ENCODE peak calls at places on chromosomes 7 and 10, in six cellular contexts. One of them, this sample, is unnamed.

GRCh38 chr10:113424984-113425383 is 127.9 kb upstream of the HABP2 start:
- DNase-seq in KG1: no peak
- DNase-seq in cardiac septum: no peak
- DNase-seq in activated naive CD8-positive, alpha-beta T cell treated with anti-CD3 and anti-CD28 coated beads, Interleukin-2, amount 50 U/mL, for 24 hours: no peak
- DNase-seq in fibroblast of the aortic adventitia: no peak
- DNase-seq in cardiac fibroblast: no peak
- DNase-seq in this sample: no peak

GRCh38 chr7:3408814-3409595 is 108.0 kb downstream of the SDK1 start:
- DNase-seq in KG1: no peak
- DNase-seq in cardiac fibroblast: no peak
- DNase-seq in cardiac septum: no peak
- DNase-seq in activated naive CD8-positive, alpha-beta T cell treated with anti-CD3 and anti-CD28 coated beads, Interleukin-2, amount 50 U/mL, for 24 hours: no peak
- DNase-seq in fibroblast of the aortic adventitia: no peak
- DNase-seq in this sample: no peak

GRCh38 chr10:76297787-76298281 is 866.4 kb downstream of the LRMDA start:
- DNase-seq in KG1: no peak
- DNase-seq in cardiac fibroblast: no peak
- DNase-seq in fibroblast of the aortic adventitia: no peak
- DNase-seq in cardiac septum: no peak
- DNase-seq in activated naive CD8-positive, alpha-beta T cell treated with anti-CD3 and anti-CD28 coated beads, Interleukin-2, amount 50 U/mL, for 24 hours: no peak
- DNase-seq in this sample: no peak

GRCh38 chr10:110706690-110707098 is 62.6 kb downstream of the RBM20 start:
- DNase-seq in fibroblast of the aortic adventitia: peak
- DNase-seq in KG1: no peak
- DNase-seq in cardiac septum: no peak
- DNase-seq in activated naive CD8-positive, alpha-beta T cell treated with anti-CD3 and anti-CD28 coated beads, Interleukin-2, amount 50 U/mL, for 24 hours: no peak
- DNase-seq in cardiac fibroblast: peak
- DNase-seq in this sample: peak

GRCh38 chr7:95840953-95841950 is 68.9 kb downstream of the DYNC1I1 start:
- DNase-seq in KG1: no peak
- DNase-seq in fibroblast of the aortic adventitia: no peak
- DNase-seq in cardiac fibroblast: peak
- DNase-seq in cardiac septum: no peak
- DNase-seq in activated naive CD8-positive, alpha-beta T cell treated with anti-CD3 and anti-CD28 coated beads, Interleukin-2, amount 50 U/mL, for 24 hours: no peak
- DNase-seq in this sample: no peak

GRCh38 chr10:77939561-77940001 is 13.0 kb upstream of the DLG5 start:
- DNase-seq in activated naive CD8-positive, alpha-beta T cell treated with anti-CD3 and anti-CD28 coated beads, Interleukin-2, amount 50 U/mL, for 24 hours: no peak
- DNase-seq in KG1: no peak
- DNase-seq in fibroblast of the aortic adventitia: peak
- DNase-seq in cardiac fibroblast: peak
- DNase-seq in cardiac septum: no peak
- DNase-seq in this sample: peak

GRCh38 chr7:95874129-95874528 is 101.8 kb downstream of the DYNC1I1 start:
- DNase-seq in cardiac septum: no peak
- DNase-seq in fibroblast of the aortic adventitia: no peak
- DNase-seq in activated naive CD8-positive, alpha-beta T cell treated with anti-CD3 and anti-CD28 coated beads, Interleukin-2, amount 50 U/mL, for 24 hours: no peak
- DNase-seq in KG1: no peak
- DNase-seq in cardiac fibroblast: no peak
- DNase-seq in this sample: no peak

GRCh38 chr10:24385776-24386175 is 176.8 kb downstream of the KIAA1217 start:
- DNase-seq in KG1: no peak
- DNase-seq in cardiac septum: no peak
- DNase-seq in cardiac fibroblast: peak
- DNase-seq in activated naive CD8-positive, alpha-beta T cell treated with anti-CD3 and anti-CD28 coated beads, Interleukin-2, amount 50 U/mL, for 24 hours: no peak
- DNase-seq in fibroblast of the aortic adventitia: peak
- DNase-seq in this sample: peak

GRCh38 chr10:16809074-16809718 is 8.0 kb downstream of the RSU1 start:
- DNase-seq in cardiac septum: no peak
- DNase-seq in activated naive CD8-positive, alpha-beta T cell treated with anti-CD3 and anti-CD28 coated beads, Interleukin-2, amount 50 U/mL, for 24 hours: peak
- DNase-seq in fibroblast of the aortic adventitia: peak
- DNase-seq in KG1: no peak
- DNase-seq in cardiac fibroblast: peak
- DNase-seq in this sample: no peak

GRCh38 chr7:134121632-134122139 is 5.5 kb upstream of the LRGUK start:
- DNase-seq in fibroblast of the aortic adventitia: no peak
- DNase-seq in cardiac fibroblast: no peak
- DNase-seq in cardiac septum: no peak
- DNase-seq in KG1: no peak
- DNase-seq in activated naive CD8-positive, alpha-beta T cell treated with anti-CD3 and anti-CD28 coated beads, Interleukin-2, amount 50 U/mL, for 24 hours: no peak
- DNase-seq in this sample: no peak

GRCh38 chr10:317219-317868 is 182.1 kb downstream of the ZMYND11 start:
- DNase-seq in activated naive CD8-positive, alpha-beta T cell treated with anti-CD3 and anti-CD28 coated beads, Interleukin-2, amount 50 U/mL, for 24 hours: peak
- DNase-seq in cardiac fibroblast: peak
- DNase-seq in fibroblast of the aortic adventitia: peak
- DNase-seq in KG1: no peak
- DNase-seq in cardiac septum: peak
- DNase-seq in this sample: no peak

GRCh38 chr10:49282879-49283321 is 16.1 kb upstream of the C10orf71 start:
- DNase-seq in cardiac septum: peak
- DNase-seq in activated naive CD8-positive, alpha-beta T cell treated with anti-CD3 and anti-CD28 coated beads, Interleukin-2, amount 50 U/mL, for 24 hours: no peak
- DNase-seq in KG1: no peak
- DNase-seq in fibroblast of the aortic adventitia: no peak
- DNase-seq in cardiac fibroblast: no peak
- DNase-seq in this sample: no peak

GRCh38 chr7:158283016-158283974 is 304.3 kb downstream of the PTPRN2 start:
- DNase-seq in cardiac fibroblast: no peak
- DNase-seq in fibroblast of the aortic adventitia: no peak
- DNase-seq in KG1: no peak
- DNase-seq in cardiac septum: peak
- DNase-seq in activated naive CD8-positive, alpha-beta T cell treated with anti-CD3 and anti-CD28 coated beads, Interleukin-2, amount 50 U/mL, for 24 hours: no peak
- DNase-seq in this sample: no peak

GRCh38 chr7:86750124-86750523 is 106.4 kb downstream of the GRM3 start:
- DNase-seq in fibroblast of the aortic adventitia: no peak
- DNase-seq in KG1: no peak
- DNase-seq in cardiac septum: no peak
- DNase-seq in activated naive CD8-positive, alpha-beta T cell treated with anti-CD3 and anti-CD28 coated beads, Interleukin-2, amount 50 U/mL, for 24 hours: no peak
- DNase-seq in cardiac fibroblast: no peak
- DNase-seq in this sample: no peak

GRCh38 chr10:5522913-5523560 is 1.7 kb upstream of the CALML3 start:
- DNase-seq in fibroblast of the aortic adventitia: no peak
- DNase-seq in cardiac septum: peak
- DNase-seq in KG1: no peak
- DNase-seq in activated naive CD8-positive, alpha-beta T cell treated with anti-CD3 and anti-CD28 coated beads, Interleukin-2, amount 50 U/mL, for 24 hours: no peak
- DNase-seq in cardiac fibroblast: no peak
- DNase-seq in this sample: no peak

GRCh38 chr10:17655567-17656146 is 11.7 kb downstream of the STAM start:
- DNase-seq in fibroblast of the aortic adventitia: no peak
- DNase-seq in cardiac fibroblast: peak
- DNase-seq in activated naive CD8-positive, alpha-beta T cell treated with anti-CD3 and anti-CD28 coated beads, Interleukin-2, amount 50 U/mL, for 24 hours: no peak
- DNase-seq in cardiac septum: no peak
- DNase-seq in KG1: no peak
- DNase-seq in this sample: no peak

GRCh38 chr7:127618775-127619174 is 833 bp upstream of the PAX4 start:
- DNase-seq in activated naive CD8-positive, alpha-beta T cell treated with anti-CD3 and anti-CD28 coated beads, Interleukin-2, amount 50 U/mL, for 24 hours: no peak
- DNase-seq in fibroblast of the aortic adventitia: no peak
- DNase-seq in cardiac septum: no peak
- DNase-seq in cardiac fibroblast: no peak
- DNase-seq in KG1: no peak
- DNase-seq in this sample: no peak

GRCh38 chr10:4902571-4903011 is 60.6 kb upstream of the AKR1C1 start:
- DNase-seq in cardiac septum: no peak
- DNase-seq in cardiac fibroblast: peak
- DNase-seq in fibroblast of the aortic adventitia: peak
- DNase-seq in KG1: no peak
- DNase-seq in activated naive CD8-positive, alpha-beta T cell treated with anti-CD3 and anti-CD28 coated beads, Interleukin-2, amount 50 U/mL, for 24 hours: no peak
- DNase-seq in this sample: peak

GRCh38 chr10:68900427-68901105 is 549 bp upstream of the DDX50 start:
- DNase-seq in cardiac septum: no peak
- DNase-seq in cardiac fibroblast: peak
- DNase-seq in activated naive CD8-positive, alpha-beta T cell treated with anti-CD3 and anti-CD28 coated beads, Interleukin-2, amount 50 U/mL, for 24 hours: no peak
- DNase-seq in KG1: peak
- DNase-seq in fibroblast of the aortic adventitia: no peak
- DNase-seq in this sample: peak

GRCh38 chr7:87339373-87339897 is 6.0 kb upstream of the CROT start:
- DNase-seq in cardiac fibroblast: no peak
- DNase-seq in activated naive CD8-positive, alpha-beta T cell treated with anti-CD3 and anti-CD28 coated beads, Interleukin-2, amount 50 U/mL, for 24 hours: no peak
- DNase-seq in KG1: no peak
- DNase-seq in cardiac septum: no peak
- DNase-seq in fibroblast of the aortic adventitia: no peak
- DNase-seq in this sample: no peak

GRCh38 chr7:138460176-138460648 is at the start of gene TRIM24:
- DNase-seq in cardiac fibroblast: no peak
- DNase-seq in cardiac septum: peak
- DNase-seq in fibroblast of the aortic adventitia: peak
- DNase-seq in activated naive CD8-positive, alpha-beta T cell treated with anti-CD3 and anti-CD28 coated beads, Interleukin-2, amount 50 U/mL, for 24 hours: no peak
- DNase-seq in KG1: peak
- DNase-seq in this sample: no peak

GRCh38 chr7:30238721-30239441 is 45.5 kb upstream of the ZNRF2 start:
- DNase-seq in cardiac septum: no peak
- DNase-seq in fibroblast of the aortic adventitia: peak
- DNase-seq in KG1: no peak
- DNase-seq in activated naive CD8-positive, alpha-beta T cell treated with anti-CD3 and anti-CD28 coated beads, Interleukin-2, amount 50 U/mL, for 24 hours: peak
- DNase-seq in cardiac fibroblast: peak
- DNase-seq in this sample: peak

GRCh38 chr7:55140221-55140980 is 121.6 kb downstream of the EGFR start:
- DNase-seq in cardiac septum: no peak
- DNase-seq in fibroblast of the aortic adventitia: peak
- DNase-seq in KG1: no peak
- DNase-seq in cardiac fibroblast: peak
- DNase-seq in activated naive CD8-positive, alpha-beta T cell treated with anti-CD3 and anti-CD28 coated beads, Interleukin-2, amount 50 U/mL, for 24 hours: no peak
- DNase-seq in this sample: peak

This sample was measured in skeletal muscle cell.